ENCODE peak calls at places on chromosomes 3 and 15, in four cellular contexts. F is NCI-H82, Z is NCI-H69, I is HTR-8/SVneo. S is an unnamed sample.

GRCh38 chr15:66714543-66714981 is 12.5 kb downstream of the SMAD6 start:
- DNase-seq in F (peak), Z (no peak), I (no peak), S (no peak)

GRCh38 chr3:78988324-78988723 is 779.5 kb downstream of the ROBO1 start:
- DNase-seq in F (peak), Z (peak), I (no peak), S (no peak)

GRCh38 chr15:52171386-52171785 is 19.8 kb downstream of the GNB5 start:
- DNase-seq in F (no peak), Z (peak), I (no peak), S (no peak)

GRCh38 chr3:194439915-194440550 is 41.0 kb upstream of the GP5 start:
- DNase-seq in F (peak), Z (peak), I (no peak), S (peak)

GRCh38 chr3:194139085-194139976 is 3.4 kb downstream of the HES1 start:
- DNase-seq in F (peak), Z (peak), I (peak), S (peak)

GRCh38 chr15:52660192-52660591 is 19.0 kb downstream of the ATOSA start:
- DNase-seq in F (no peak), Z (no peak), I (no peak), S (no peak)

GRCh38 chr3:127074900-127075360 is 92.0 kb downstream of the PLXNA1 start:
- DNase-seq in F (peak), Z (no peak), I (no peak), S (no peak)

GRCh38 chr15:69388259-69388658 is 25.9 kb upstream of the KIF23 start:
- DNase-seq in F (no peak), Z (peak), I (peak), S (no peak)

GRCh38 chr3:14248477-14248848 is 69.8 kb downstream of the LSM3 start:
- DNase-seq in F (no peak), Z (no peak), I (no peak), S (no peak)

GRCh38 chr3:134487406-134487805 is 1.5 kb downstream of the CEP63 start:
- DNase-seq in F (peak), Z (peak), I (no peak), S (no peak)

GRCh38 chr3:23713641-23714040 is 92.1 kb upstream of the UBE2E1 start:
- DNase-seq in F (no peak), Z (no peak), I (no peak), S (no peak)

GRCh38 chr3:65406470-65406869 is 632.2 kb downstream of the MAGI1 start:
- DNase-seq in F (no peak), Z (no peak), I (no peak), S (no peak)

GRCh38 chr3:150227839-150228238 is 180.3 kb upstream of the TSC22D2 start:
- DNase-seq in F (peak), Z (peak), I (peak), S (peak)

GRCh38 chr3:96428097-96428496 is 386.3 kb upstream of the EPHA6 start:
- DNase-seq in F (no peak), Z (no peak), I (no peak), S (no peak)

GRCh38 chr3:15858547-15859506 is 61.0 kb upstream of the ANKRD28 start:
- DNase-seq in F (peak), Z (peak), I (no peak), S (peak)

GRCh38 chr15:81133782-81134461 is at the start of gene CFAP161:
- DNase-seq in F (peak), Z (peak), I (no peak), S (peak)

GRCh38 chr3:41673643-41674042 is 288.3 kb downstream of the ULK4 start:
- DNase-seq in F (no peak), Z (no peak), I (no peak), S (no peak)

GRCh38 chr3:46129588-46130272 is 78.4 kb downstream of the CCR1 start:
- DNase-seq in F (no peak), Z (no peak), I (no peak), S (no peak)

GRCh38 chr3:87191175-87191574 is 35.9 kb upstream of the CHMP2B start:
- DNase-seq in F (no peak), Z (peak), I (no peak), S (peak)

GRCh38 chr15:34610388-34610787 is 26.9 kb upstream of the GOLGA8B start:
- DNase-seq in F (peak), Z (peak), I (no peak), S (no peak)

GRCh38 chr3:160999268-160999667 is 105.9 kb downstream of the B3GALNT1 start:
- DNase-seq in F (peak), Z (no peak), I (no peak), S (no peak)

GRCh38 chr3:129690963-129691362 is 84.5 kb upstream of the PLXND1 start:
- DNase-seq in F (peak), Z (no peak), I (no peak), S (no peak)

GRCh38 chr15:31278544-31279220 is 48.0 kb upstream of the KLF13 start:
- DNase-seq in F (no peak), Z (peak), I (no peak), S (no peak)

GRCh38 chr3:108131105-108131794 is 40.4 kb upstream of the CD47 start:
- DNase-seq in F (no peak), Z (peak), I (peak), S (no peak)

GRCh38 chr3:66411436-66411835 is 89.4 kb downstream of the LRIG1 start:
- DNase-seq in F (no peak), Z (no peak), I (no peak), S (no peak)

GRCh38 chr3:38032328-38032865 is 3.0 kb upstream of the PLCD1 start:
- DNase-seq in F (no peak), Z (no peak), I (no peak), S (no peak)

GRCh38 chr15:48802867-48803266 is 8.0 kb downstream of the CEP152 start:
- DNase-seq in F (peak), Z (peak), I (no peak), S (no peak)

GRCh38 chr15:60074181-60074885 is 70.2 kb downstream of the FOXB1 start:
- DNase-seq in F (no peak), Z (peak), I (no peak), S (peak)

GRCh38 chr15:84797212-84797611 is 19.9 kb upstream of the ALPK3 start:
- DNase-seq in F (no peak), Z (no peak), I (no peak), S (no peak)

GRCh38 chr3:186940965-186941364 is 10.6 kb downstream of the ST6GAL1 start:
- DNase-seq in F (no peak), Z (no peak), I (no peak), S (no peak)

GRCh38 chr15:63060699-63061098 is 18.2 kb downstream of the TPM1 start:
- DNase-seq in F (no peak), Z (no peak), I (no peak), S (no peak)

GRCh38 chr15:59594493-59594942 is 17.1 kb upstream of the GCNT3 start:
- DNase-seq in F (no peak), Z (no peak), I (no peak), S (no peak)

GRCh38 chr3:197372076-197372661 is 73.8 kb upstream of the DLG1 start:
- DNase-seq in F (peak), Z (peak), I (peak), S (no peak)

GRCh38 chr3:8416965-8417364 is 84.7 kb upstream of the LMCD1 start:
- DNase-seq in F (peak), Z (peak), I (no peak), S (no peak)

GRCh38 chr3:9008550-9009255 is 45.4 kb upstream of the RAD18 start:
- DNase-seq in F (no peak), Z (no peak), I (no peak), S (no peak)

GRCh38 chr3:177830411-177830849 is 633.1 kb upstream of the TBL1XR1 start:
- DNase-seq in F (peak), Z (peak), I (no peak), S (no peak)

GRCh38 chr3:113607219-113607596 is 74.9 kb downstream of the SIDT1 start:
- DNase-seq in F (no peak), Z (no peak), I (no peak), S (no peak)

GRCh38 chr3:197031315-197032285 is 2.0 kb upstream of the MELTF start:
- DNase-seq in F (no peak), Z (no peak), I (peak), S (no peak)

GRCh38 chr3:93969997-93970396 is 3.7 kb downstream of the PROS1 start:
- DNase-seq in F (no peak), Z (no peak), I (no peak), S (no peak)

GRCh38 chr15:61103026-61103425 is 126.1 kb downstream of the RORA start:
- DNase-seq in F (no peak), Z (no peak), I (no peak), S (no peak)

S was measured in NCI-H2081.